ENCODE peak calls at places on chromosomes 5 and 9, in four cellular contexts. G is HFFc6, Q is OCI-LY7, I is PC-3. C is an unnamed sample.

GRCh38 chr9:69171049-69171448 is 3.0 kb upstream of the TJP2 start:
- DNase-seq in G (no peak), Q (no peak), I (peak; percentile 93), C (peak; percentile 38)

GRCh38 chr5:100694100-100694499 is 158.9 kb downstream of the FAM174A start:
- DNase-seq in G (no peak), Q (no peak), I (no peak), C (no peak)

GRCh38 chr5:141516648-141517025 is 27.8 kb downstream of the PCDHGC5 start:
- DNase-seq in G (no peak), Q (no peak), I (no peak), C (no peak)

GRCh38 chr9:82903503-82903902 is 159.4 kb downstream of the RASEF start:
- DNase-seq in G (no peak), Q (no peak), I (peak; percentile 13), C (no peak)

GRCh38 chr9:115121140-115121710 is 3.3 kb upstream of the TNC start:
- DNase-seq in G (no peak), Q (no peak), I (peak; percentile 85), C (peak; percentile 86)

GRCh38 chr5:124007675-124008398 is 495.9 kb downstream of the CSNK1G3 start:
- DNase-seq in G (no peak), Q (peak; percentile 49), I (peak; percentile 4), C (no peak)

GRCh38 chr9:125189011-125189360 is 617 bp downstream of the PPP6C start:
- DNase-seq in G (no peak), Q (peak; percentile 51), I (no peak), C (no peak)

GRCh38 chr5:67063791-67064190 is 132.8 kb downstream of the CD180 start:
- DNase-seq in G (no peak), Q (no peak), I (no peak), C (peak; percentile 61)

GRCh38 chr5:168792678-168793077 is 213.5 kb upstream of the PANK3 start:
- DNase-seq in G (no peak), Q (no peak), I (no peak), C (no peak)

GRCh38 chr9:129162497-129162896 is 15.6 kb downstream of the IER5L start:
- DNase-seq in G (no peak), Q (no peak), I (no peak), C (no peak)

GRCh38 chr5:66993882-66994281 is 202.7 kb downstream of the CD180 start:
- DNase-seq in G (no peak), Q (no peak), I (no peak), C (no peak)

GRCh38 chr9:120783611-120784047 is 9.6 kb downstream of the FBXW2 start:
- DNase-seq in G (peak; percentile 44), Q (no peak), I (peak; percentile 62), C (no peak)

GRCh38 chr5:86977185-86977584 is 290.5 kb upstream of the RASA1 start:
- DNase-seq in G (no peak), Q (no peak), I (no peak), C (no peak)

GRCh38 chr5:472076-472655 is 29.2 kb downstream of the EXOC3 start:
- DNase-seq in G (no peak), Q (no peak), I (no peak), C (no peak)

GRCh38 chr5:32778403-32778802 is 67.3 kb downstream of the NPR3 start:
- DNase-seq in G (no peak), Q (no peak), I (no peak), C (no peak)

GRCh38 chr5:72353046-72353445 is 32.9 kb downstream of the PTCD2 start:
- DNase-seq in G (peak; percentile 52), Q (no peak), I (peak; percentile 30), C (peak; percentile 66)

GRCh38 chr5:891837-892389 is 688 bp downstream of the BRD9 start:
- DNase-seq in G (no peak), Q (peak; percentile 24), I (peak; percentile 7), C (peak; percentile 16)

GRCh38 chr9:25677301-25678146 is 720 bp downstream of the TUSC1 start:
- DNase-seq in G (no peak), Q (no peak), I (peak; percentile 66), C (peak; percentile 80)

GRCh38 chr5:122704247-122705036 is 70.4 kb upstream of the SNX2 start:
- DNase-seq in G (peak; percentile 67), Q (peak; percentile 57), I (peak; percentile 70), C (peak; percentile 56)

GRCh38 chr5:176609724-176610429 is at the start of gene GPRIN1:
- DNase-seq in G (no peak), Q (peak; percentile 80), I (peak; percentile 68), C (peak; percentile 40)
- TF ChIP-seq CTCF in G (peak; percentile 55), Q (peak; percentile 61), I (peak; percentile 28), C (peak; percentile 24)

DNA sequence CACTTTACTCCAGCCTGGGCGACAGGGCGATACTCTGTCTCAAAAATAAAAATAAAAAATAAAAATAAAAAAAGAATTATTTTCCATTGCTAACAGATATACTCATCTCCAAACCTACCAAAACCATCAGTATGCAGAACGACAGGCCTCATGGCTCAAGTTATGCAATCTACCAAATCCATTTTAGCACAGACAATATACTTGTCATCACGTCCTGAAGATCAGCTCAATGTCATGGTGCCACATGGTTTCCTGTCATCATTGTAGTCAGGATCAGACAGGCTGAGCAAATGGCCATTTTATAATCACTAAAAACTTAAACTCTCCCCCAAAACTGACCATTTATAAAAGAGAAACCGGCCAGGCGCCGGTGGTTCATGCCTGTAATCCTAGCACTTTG is 69.1 kb downstream of the HABP4 start:
- DNase-seq in G (no peak), Q (no peak), I (no peak), C (no peak)
- TF ChIP-seq CTCF in G (no peak), Q (no peak), I (no peak), C (no peak)

DNA sequence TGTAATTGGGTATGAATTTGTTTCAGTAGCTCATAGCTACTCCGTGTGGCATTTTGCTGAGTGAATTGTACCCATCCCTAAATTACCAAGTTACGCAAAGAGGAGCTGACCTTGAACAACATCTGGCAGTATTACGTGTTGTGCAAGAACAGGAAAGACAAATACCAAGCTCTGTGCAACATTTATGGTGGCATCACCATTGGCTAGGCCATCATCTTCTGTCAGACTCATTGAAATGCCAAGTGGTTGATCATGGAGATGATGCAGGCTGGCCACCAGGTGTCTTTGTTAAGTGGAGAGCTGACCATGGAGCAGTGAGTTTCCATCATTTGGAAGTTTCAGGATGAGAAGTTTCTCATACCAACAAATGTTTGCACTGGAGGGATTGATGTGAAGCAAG is 15.0 kb downstream of the ZSWIM6 start:
- DNase-seq in G (no peak), Q (no peak), I (no peak), C (no peak)
- TF ChIP-seq CTCF in G (peak; percentile 50), Q (no peak), I (no peak), C (peak; percentile 4)

DNA sequence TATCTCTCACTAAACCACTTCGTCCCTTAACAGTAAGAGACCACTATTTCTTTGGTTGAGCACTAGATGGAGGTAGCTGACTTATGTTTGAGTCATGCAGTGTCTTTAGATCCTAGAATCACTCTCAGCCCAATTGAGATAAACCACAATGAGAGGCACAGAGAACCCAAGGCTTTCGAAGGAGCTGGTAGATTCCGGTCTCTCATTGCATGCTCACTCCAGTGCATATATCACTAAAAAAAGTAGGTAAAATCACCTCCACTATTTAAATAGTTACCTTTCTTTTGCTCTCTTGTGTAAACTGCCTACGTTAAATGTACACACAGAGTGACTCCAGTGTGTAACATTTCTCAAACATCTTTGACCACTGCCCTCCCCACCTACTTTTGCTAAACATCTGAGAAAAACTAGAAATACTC is 27.6 kb downstream of the ACTL7A start:
- DNase-seq in G (peak; percentile 6), Q (peak; percentile 8), I (no peak), C (peak; percentile 37)
- TF ChIP-seq CTCF in G (no peak), Q (peak; percentile 35), I (peak; percentile 15), C (peak; percentile 24)

GRCh38 chr5:38655691-38656090 is 99.2 kb upstream of the LIFR start:
- DNase-seq in G (no peak), Q (no peak), I (no peak), C (no peak)

GRCh38 chr5:38648703-38649291 is 92.4 kb upstream of the LIFR start:
- DNase-seq in G (no peak), Q (no peak), I (no peak), C (no peak)

GRCh38 chr5:38653389-38653788 is 96.9 kb upstream of the LIFR start:
- DNase-seq in G (no peak), Q (no peak), I (no peak), C (no peak)

GRCh38 chr5:38651806-38652205 is 95.4 kb upstream of the LIFR start:
- DNase-seq in G (no peak), Q (no peak), I (no peak), C (no peak)

DNA sequence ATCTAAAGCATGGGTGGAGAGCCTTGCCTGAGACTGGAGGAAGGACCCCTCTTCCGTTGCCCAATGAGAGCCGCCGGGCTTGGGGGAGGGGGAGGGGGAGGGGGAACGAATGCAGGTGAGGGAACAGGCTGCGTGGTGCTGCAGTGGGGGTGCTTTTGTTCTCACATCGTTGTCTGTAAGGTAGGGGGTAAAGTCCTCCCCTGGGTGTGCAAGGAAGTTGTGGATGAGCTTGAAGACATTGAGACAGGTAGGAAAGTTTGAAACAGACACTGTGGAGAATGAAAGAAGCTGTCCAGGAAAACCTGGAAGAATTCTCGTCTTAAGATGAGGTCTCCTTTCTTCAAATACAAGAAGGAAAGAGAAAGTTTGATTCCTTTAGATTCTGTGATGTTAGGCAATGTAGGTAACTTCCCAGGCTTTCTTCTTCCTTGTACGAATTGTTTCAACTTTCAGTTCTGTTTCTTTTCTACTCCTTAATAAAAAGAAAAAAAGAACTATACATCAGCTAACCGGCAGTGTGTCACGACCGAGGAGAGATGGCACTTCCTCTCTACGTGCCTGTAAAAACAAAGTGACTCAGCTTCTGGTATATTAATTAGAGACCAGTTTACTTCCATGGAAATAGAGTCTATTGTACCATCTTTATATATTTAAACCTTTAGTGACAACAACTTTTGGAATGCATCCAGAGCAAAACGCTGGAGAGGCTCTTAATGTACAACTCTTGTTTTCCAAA is 94.3 kb upstream of the LIFR start:
- DNase-seq in G (peak; percentile 12), Q (no peak), I (peak; percentile 74), C (peak; percentile 64)
- TF ChIP-seq CTCF in G (no peak), Q (no peak), I (no peak), C (no peak)

DNA sequence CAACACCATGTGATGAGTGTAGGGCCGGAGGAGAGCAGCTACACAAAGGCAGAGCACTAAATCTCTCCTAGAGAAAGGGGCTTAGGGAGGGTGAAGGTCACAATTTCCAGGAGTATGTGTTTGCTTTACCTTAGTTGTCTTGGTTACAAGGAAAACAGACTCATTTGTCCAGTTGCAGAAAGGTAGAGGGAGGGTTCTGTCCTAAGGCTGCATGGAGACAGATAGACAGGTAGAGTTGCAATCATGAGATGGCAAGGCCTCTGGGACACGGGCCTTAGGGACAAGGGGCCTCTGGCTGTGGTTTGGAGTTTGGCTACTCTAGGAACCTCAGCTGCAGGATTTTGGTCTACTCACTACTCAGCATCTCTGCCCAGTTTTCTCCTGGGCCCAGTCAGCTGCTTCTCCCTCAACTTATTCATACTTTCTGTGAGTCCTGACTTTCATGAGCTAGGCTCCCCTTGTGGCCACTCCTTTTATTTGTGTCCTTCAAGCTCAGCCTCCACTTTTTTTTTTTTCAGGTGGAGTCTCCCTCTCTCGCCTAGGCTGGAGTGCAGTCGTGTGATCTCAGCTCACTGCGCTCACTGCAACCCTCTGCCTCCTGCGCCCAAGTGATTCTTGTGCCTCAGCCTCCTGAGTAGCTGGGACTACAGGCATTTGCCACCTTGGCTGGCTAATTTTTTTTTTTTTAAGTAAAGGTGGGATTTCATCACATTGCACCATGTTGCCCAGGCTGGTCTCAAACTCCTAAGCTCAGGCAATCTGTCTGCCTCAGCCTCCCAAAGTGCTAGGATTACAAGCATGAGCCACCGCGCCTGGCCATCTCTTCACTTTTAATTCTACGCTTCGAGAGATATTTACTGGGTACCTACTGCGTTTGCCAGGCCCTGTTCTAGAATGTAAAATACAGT is 76.6 kb downstream of the PTPDC1 start:
- DNase-seq in G (no peak), Q (peak; percentile 30), I (no peak), C (no peak)
- TF ChIP-seq CTCF in G (peak; percentile 54), Q (peak; percentile 54), I (peak; percentile 18), C (peak; percentile 20)

GRCh38 chr5:98187945-98188344 is 585.5 kb upstream of the RGMB start:
- DNase-seq in G (no peak), Q (no peak), I (peak; percentile 55), C (no peak)
- TF ChIP-seq CTCF in G (no peak), Q (no peak), I (no peak), C (no peak)

C was measured in astrocyte of the spinal cord.